ENCODE peak calls at places on chromosome 4, in seven cellular contexts. Q, D, R, V, T, F and Z are unnamed samples.

GRCh38 chr4:163548481-163549243 is 54.2 kb downstream of the TMA16 start:
- DNase-seq in R (peak), T (no peak), F (no peak), Q (peak), V (no peak), D (peak), Z (peak)

GRCh38 chr4:76732246-76732645 is 165.7 kb downstream of the SOWAHB start:
- DNase-seq in F (no peak), Q (no peak), R (no peak), D (no peak), V (no peak), T (no peak), Z (no peak)

GRCh38 chr4:2768124-2768523 is 12.0 kb upstream of the TNIP2 start:
- DNase-seq in V (no peak), R (no peak), D (no peak), Q (no peak), F (no peak), T (no peak), Z (no peak)

GRCh38 chr4:32798471-32798870 is 2078.3 kb downstream of the PCDH7 start:
- DNase-seq in D (no peak), T (no peak), Q (no peak), V (no peak), F (no peak), R (no peak), Z (no peak)

GRCh38 chr4:122826596-122827257 is at the start of gene FGF2:
- DNase-seq in F (peak), R (peak), Q (peak), D (peak), T (peak), V (peak), Z (peak)

GRCh38 chr4:140720387-140721087 is 35.6 kb downstream of the TBC1D9 start:
- DNase-seq in V (no peak), R (no peak), D (no peak), F (no peak), Q (no peak), T (no peak), Z (no peak)

GRCh38 chr4:128565565-128566186 is 243.8 kb upstream of the JADE1 start:
- DNase-seq in Q (peak), R (peak), D (peak), V (peak), F (peak), T (no peak), Z (peak)

GRCh38 chr4:65665951-65666523 is 4.3 kb downstream of the EPHA5 start:
- DNase-seq in D (no peak), V (no peak), T (no peak), Q (no peak), F (no peak), R (no peak), Z (no peak)

GRCh38 chr4:169620846-169621228 is 459 bp downstream of the CLCN3 start:
- DNase-seq in R (peak), F (no peak), V (no peak), Q (peak), T (no peak), D (peak), Z (peak)

GRCh38 chr4:97367878-97368277 is 775.4 kb downstream of the STPG2 start:
- DNase-seq in T (no peak), Q (peak), D (peak), R (no peak), F (no peak), V (no peak), Z (peak)

GRCh38 chr4:30716671-30717207 is 3.4 kb upstream of the PCDH7 start:
- DNase-seq in Q (peak), D (peak), F (no peak), T (no peak), V (no peak), R (peak), Z (peak)

GRCh38 chr4:107449611-107450369 is 270.2 kb downstream of the PAPSS1 start:
- DNase-seq in F (no peak), V (no peak), Q (no peak), T (no peak), D (peak), R (no peak), Z (peak)